ENCODE peak calls at places on chromosomes 7 and 10, in six cellular contexts. Y is tibial artery; D is CD8-positive, alpha-beta memory T cell; J is mammary epithelial cell; V is fibroblast of lung; L is mesenchymal stem cell. N is an unnamed sample. For H3K4me1, the result is how much of the 10 kb centered on the place peaks cover.

GRCh38 chr7:129017933-129018538 is 36.9 kb downstream of the TNPO3 start:
- DNase-seq in Y (no peak), D (no peak), J (no peak), V (no peak), L (no peak), N (no peak)

GRCh38 chr7:20439786-20440185 is 109.1 kb downstream of the ITGB8 start:
- DNase-seq in Y (no peak), D (no peak), J (no peak), V (no peak), L (no peak), N (no peak)

GRCh38 chr7:42671627-42672026 is 240.2 kb downstream of the C7orf25 start:
- DNase-seq in Y (no peak), D (no peak), J (peak), V (peak), L (peak), N (no peak)

GRCh38 chr7:12518920-12519681 is 51.4 kb upstream of the SCIN start:
- DNase-seq in Y (no peak), D (no peak), J (peak), V (peak), L (peak), N (no peak)

GRCh38 chr10:13329565-13329964 is 18.5 kb downstream of the SEPHS1 start:
- DNase-seq in Y (no peak), D (no peak), J (no peak), V (no peak), L (no peak), N (no peak)

GRCh38 chr10:49612513-49613159 is 1.2 kb upstream of the CHAT start:
- DNase-seq in Y (no peak), D (no peak), J (no peak), V (no peak), L (no peak), N (no peak)

GRCh38 chr10:5563991-5564536 is 39.3 kb downstream of the CALML3 start:
- DNase-seq in Y (no peak), D (peak), J (peak), V (peak), L (peak), N (no peak)

GRCh38 chr7:121331574-121331973 is 2.8 kb downstream of the WNT16 start:
- DNase-seq in Y (no peak), D (no peak), J (no peak), V (no peak), L (no peak), N (no peak)

GRCh38 chr7:32921896-32922295 is 30.3 kb upstream of the KBTBD2 start:
- DNase-seq in Y (no peak), D (no peak), J (no peak), V (peak), L (peak), N (no peak)

GRCh38 chr7:87413029-87413428 is 62.5 kb downstream of the ABCB4 start:
- DNase-seq in Y (no peak), D (no peak), J (no peak), V (peak), L (peak), N (no peak)

GRCh38 chr7:74002474-74003017 is 25.4 kb upstream of the ELN start:
- DNase-seq in Y (peak), D (no peak), J (peak), V (peak), L (peak), N (no peak)

GRCh38 chr7:66741706-66742053 is 1.1 kb downstream of the RABGEF1 start:
- DNase-seq in Y (no peak), D (no peak), J (peak), V (peak), L (peak), N (no peak)

GRCh38 chr10:129771576-129772471 is 192.2 kb downstream of the EBF3 start:
- DNase-seq in Y (peak), D (no peak), J (no peak), V (no peak), L (no peak), N (no peak)

GRCh38 chr10:132482090-132482489 is 55.5 kb upstream of the INPP5A start:
- DNase-seq in Y (no peak), D (no peak), J (peak), V (peak), L (peak), N (no peak)

GRCh38 chr7:50733552-50733951 is 49.1 kb downstream of the GRB10 start:
- DNase-seq in Y (no peak), D (no peak), J (peak), V (peak), L (peak), N (no peak)

DNA sequence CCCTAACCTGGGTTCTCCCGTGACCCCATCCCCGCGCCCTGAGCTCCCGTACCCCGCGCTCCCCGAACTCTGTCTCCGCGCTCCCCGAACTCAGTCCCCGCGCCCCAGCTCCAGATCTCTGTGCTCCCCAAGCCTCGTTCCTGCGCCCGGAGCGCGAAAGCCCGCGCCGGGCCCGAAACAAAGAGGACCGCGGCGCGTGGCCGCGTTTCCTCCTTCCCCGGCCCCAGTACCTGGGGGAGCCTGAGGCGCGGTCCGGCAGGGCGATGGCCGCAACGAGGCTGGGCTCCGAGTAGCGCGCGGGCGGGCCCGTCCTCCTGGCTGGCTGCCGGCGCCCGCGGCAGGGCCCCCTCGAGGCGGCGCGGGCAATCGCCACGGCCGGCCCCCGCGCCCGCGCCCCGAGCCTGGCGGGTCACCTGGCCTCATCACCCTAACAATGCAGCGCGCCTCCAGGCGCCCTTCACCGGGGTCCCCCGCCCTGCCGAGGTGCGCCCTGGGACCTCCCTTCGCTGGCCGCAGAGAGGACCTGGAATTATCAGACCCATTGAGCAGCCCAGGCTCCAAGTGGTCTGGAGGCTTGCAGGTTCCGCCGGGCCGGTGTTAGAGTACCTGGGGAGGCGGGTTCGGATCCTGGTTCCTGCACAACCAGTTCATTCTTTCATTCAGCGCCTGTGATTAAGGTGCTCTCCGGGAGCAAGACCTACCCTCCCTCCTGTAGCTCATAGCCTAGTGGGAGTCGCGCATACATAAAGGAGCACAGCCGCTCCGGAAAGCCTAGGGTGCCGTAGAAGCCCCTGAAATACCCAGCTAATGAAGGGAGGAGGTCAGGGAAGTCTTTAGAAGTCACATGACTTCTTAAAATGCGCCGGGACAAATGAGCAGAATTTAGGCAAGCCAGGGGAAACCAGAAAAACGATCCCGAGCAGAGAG is at the start of gene TNS3:
- DNase-seq in Y (no peak), D (no peak), J (peak), V (no peak), L (peak), N (no peak)
- H3K4me1 ChIP-seq in Y (under half), D (under half), J (under half), V (under half), L (under half), N (under half)

DNA sequence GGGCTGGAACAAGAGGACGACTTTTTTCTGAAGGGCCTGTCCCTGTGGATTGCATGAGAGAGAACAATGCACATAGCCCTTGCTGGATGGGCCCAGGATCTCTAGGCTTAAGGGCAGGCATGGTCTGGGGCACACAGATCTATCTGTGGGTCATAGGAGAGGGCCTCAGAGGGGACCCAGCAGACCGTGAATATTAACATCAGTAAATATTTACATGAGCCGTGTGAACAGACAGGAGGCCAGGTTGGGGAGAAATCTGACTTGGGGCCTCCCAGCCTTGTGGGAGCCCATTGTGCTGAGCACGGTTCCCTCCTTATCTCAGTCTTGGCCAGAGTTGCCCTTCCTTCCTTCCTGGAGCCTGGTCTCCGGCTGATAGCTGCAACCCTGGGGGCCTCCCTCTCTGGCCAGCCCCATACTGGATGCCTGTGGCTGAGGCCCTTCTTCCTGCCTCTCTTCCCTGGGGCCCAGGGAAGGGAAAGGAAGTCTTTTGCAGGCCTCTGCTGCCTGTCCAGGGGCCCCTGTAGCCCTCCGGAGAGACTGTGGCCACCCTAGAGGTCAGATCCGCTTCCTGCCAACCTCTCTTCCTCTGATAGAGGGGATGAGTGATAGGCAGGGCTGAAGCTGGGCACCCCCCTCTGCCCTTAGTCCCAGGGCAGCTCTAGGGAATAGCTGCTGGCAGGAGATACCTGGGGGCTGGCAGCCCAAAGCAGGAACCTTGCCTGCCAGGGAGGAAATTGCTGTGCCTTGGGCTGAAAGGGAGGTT is 44.5 kb upstream of the TRIM8 start:
- DNase-seq in Y (no peak), D (no peak), J (no peak), V (no peak), L (peak), N (no peak)
- H3K27ac ChIP-seq in Y (no peak), D (peak), J (no peak), V (no peak), L (peak), N (no peak)

DNA sequence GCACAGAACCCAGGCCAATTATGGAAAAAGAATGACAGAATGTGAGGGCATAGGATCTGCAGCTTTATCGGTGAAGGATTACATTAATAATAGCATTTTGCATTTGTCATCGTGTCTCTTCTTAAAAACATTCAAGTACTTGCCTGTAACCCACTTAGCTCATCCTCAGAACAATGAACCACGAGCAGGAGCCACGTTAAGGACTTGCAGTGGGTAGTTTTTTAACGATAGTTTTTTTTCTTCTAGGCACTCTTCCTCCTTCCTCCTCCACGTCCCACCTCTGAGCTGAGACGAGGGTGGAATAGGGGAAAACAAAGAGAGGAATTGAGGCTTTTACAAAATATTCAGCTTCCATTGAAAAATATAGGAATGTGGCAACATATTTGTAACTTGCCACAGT is 27.1 kb downstream of the CDHR3 start:
- DNase-seq in Y (no peak), D (no peak), J (no peak), V (no peak), L (no peak), N (no peak)
- H3K4me1 ChIP-seq in Y (under half), D (under half), J (under half), V (under half), L (under half), N (under half)

DNA sequence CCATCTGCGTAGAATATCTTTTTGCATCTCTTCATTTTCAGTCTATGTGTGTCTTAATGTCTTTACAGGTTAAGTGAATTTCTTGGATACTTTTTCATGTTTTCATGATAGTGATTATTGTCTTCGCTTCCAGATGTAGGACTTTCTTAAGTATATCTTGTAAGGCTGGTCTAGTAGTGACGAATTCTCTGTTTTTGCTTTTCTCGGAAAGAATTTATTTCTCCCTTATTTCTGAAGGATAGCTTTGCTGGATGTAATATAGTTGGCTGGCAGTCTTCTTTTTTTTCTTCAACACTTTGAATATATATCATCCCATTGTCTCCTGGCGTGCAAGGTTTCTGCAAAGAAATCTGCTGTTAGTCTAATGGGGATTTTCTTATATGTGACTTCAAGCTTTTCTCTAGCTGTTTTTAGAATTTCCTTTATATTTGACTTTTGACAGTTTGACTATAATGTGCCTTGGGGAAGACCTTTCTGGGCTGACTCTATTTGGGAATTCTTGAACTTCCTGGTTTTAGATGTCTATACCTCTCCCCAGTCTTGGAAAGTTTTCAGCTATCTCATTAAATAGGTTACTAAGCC is 14.3 kb downstream of the GTPBP4 start:
- DNase-seq in Y (no peak), D (no peak), J (no peak), V (no peak), L (no peak), N (no peak)
- H3K27ac ChIP-seq in Y (no peak), D (no peak), J (no peak), V (no peak), L (no peak), N (no peak)

GRCh38 chr7:47497367-47498096 is 84.4 kb downstream of the TNS3 start:
- DNase-seq in Y (no peak), D (no peak), J (no peak), V (no peak), L (peak), N (no peak)

GRCh38 chr7:47498229-47499056 is 83.5 kb downstream of the TNS3 start:
- DNase-seq in Y (no peak), D (no peak), J (no peak), V (no peak), L (no peak), N (no peak)

GRCh38 chr7:47502240-47502877 is 79.6 kb downstream of the TNS3 start:
- DNase-seq in Y (no peak), D (no peak), J (no peak), V (no peak), L (no peak), N (no peak)

GRCh38 chr7:47501406-47501805 is 80.5 kb downstream of the TNS3 start:
- DNase-seq in Y (no peak), D (no peak), J (no peak), V (peak), L (peak), N (no peak)

GRCh38 chr7:47500103-47500563 is 81.8 kb downstream of the TNS3 start:
- DNase-seq in Y (no peak), D (no peak), J (no peak), V (no peak), L (no peak), N (no peak)
- H3K4me1 ChIP-seq in Y (under half), D (under half), J (under half), V (under half), L (half or more), N (under half)

DNA sequence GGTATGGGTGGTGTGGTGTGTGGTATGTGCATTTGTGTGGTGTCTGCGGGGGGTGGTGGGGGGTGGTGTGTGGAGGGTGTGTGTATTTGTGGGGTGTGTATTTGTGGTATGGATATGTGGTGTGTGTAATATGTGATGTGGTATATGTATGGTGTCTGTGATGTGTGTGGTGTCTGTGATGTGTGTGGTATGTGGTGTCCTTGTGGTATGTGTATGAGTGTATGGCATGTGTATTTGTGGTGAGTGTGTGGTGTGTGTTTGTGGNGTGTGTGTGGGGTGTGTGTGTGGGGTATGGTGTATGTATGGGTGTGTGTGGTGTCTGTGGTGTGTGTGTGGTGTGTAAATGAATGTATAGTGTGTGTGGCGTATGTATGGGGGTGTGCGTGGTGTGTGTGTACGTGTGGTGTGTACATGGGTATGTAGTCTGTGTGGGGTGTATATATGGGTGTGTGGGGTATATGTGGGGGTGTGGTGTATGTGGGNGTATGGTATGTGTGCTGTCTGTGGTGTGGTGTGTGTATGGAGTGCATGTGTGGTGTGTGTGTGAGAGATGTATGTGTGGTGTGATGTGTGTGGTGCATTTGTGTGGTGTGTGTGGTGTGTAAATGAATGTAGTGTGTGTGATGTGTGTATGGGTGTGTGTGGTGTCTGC is 27.1 kb upstream of the CHST15 start:
- DNase-seq in Y (no peak), D (no peak), J (no peak), V (no peak), L (no peak), N (no peak)
- H3K27ac ChIP-seq in Y (no peak), D (no peak), J (no peak), V (no peak), L (no peak), N (peak)

GRCh38 chr10:103188853-103189252 is 4.2 kb downstream of the NT5C2 start:
- DNase-seq in Y (no peak), D (no peak), J (no peak), V (peak), L (no peak), N (no peak)
- H3K4me1 ChIP-seq in Y (under half), D (under half), J (under half), V (under half), L (under half), N (half or more)